ENCODE peak calls at places on chromosomes 13 and 19, in six cellular contexts. One of them, this sample, is unnamed.

GRCh38 chr13:91136806-91137205 is 210.7 kb upstream of the MIR17HG start:
- DNase-seq in ascending aorta: no peak
- DNase-seq in hepatocyte: no peak
- DNase-seq in Peyer's patch: no peak
- DNase-seq in AG04450: no peak
- DNase-seq in fibroblast of lung: peak; percentile 3
- DNase-seq in this sample: no peak

GRCh38 chr19:58052256-58052655 is 6.8 kb upstream of the ZNF135 start:
- DNase-seq in ascending aorta: no peak
- DNase-seq in hepatocyte: peak; percentile 1
- DNase-seq in Peyer's patch: no peak
- DNase-seq in AG04450: no peak
- DNase-seq in fibroblast of lung: no peak
- DNase-seq in this sample: peak; percentile 74

GRCh38 chr13:104086205-104086604 is 1020.0 kb upstream of the SLC10A2 start:
- DNase-seq in ascending aorta: no peak
- DNase-seq in hepatocyte: no peak
- DNase-seq in Peyer's patch: no peak
- DNase-seq in AG04450: no peak
- DNase-seq in fibroblast of lung: peak; percentile 5
- DNase-seq in this sample: no peak

GRCh38 chr13:31794452-31794851 is 55.1 kb downstream of the RXFP2 start:
- DNase-seq in ascending aorta: no peak
- DNase-seq in hepatocyte: peak; percentile 8
- DNase-seq in Peyer's patch: no peak
- DNase-seq in AG04450: no peak
- DNase-seq in fibroblast of lung: no peak
- DNase-seq in this sample: peak; percentile 11

GRCh38 chr19:33462112-33462726 is 59.4 kb downstream of the PEPD start:
- DNase-seq in ascending aorta: no peak
- DNase-seq in hepatocyte: no peak
- DNase-seq in Peyer's patch: no peak
- DNase-seq in AG04450: no peak
- DNase-seq in fibroblast of lung: no peak
- DNase-seq in this sample: peak; percentile 67

GRCh38 chr13:52845766-52846566 is 2.5 kb downstream of the PCDH8 start:
- DNase-seq in ascending aorta: no peak
- DNase-seq in hepatocyte: peak; percentile 69
- DNase-seq in Peyer's patch: peak; percentile 66
- DNase-seq in AG04450: no peak
- DNase-seq in fibroblast of lung: peak; percentile 1
- DNase-seq in this sample: peak; percentile 87

GRCh38 chr13:98325724-98326123 is 148.7 kb upstream of the RNF113B start:
- DNase-seq in ascending aorta: no peak
- DNase-seq in hepatocyte: no peak
- DNase-seq in Peyer's patch: no peak
- DNase-seq in AG04450: no peak
- DNase-seq in fibroblast of lung: no peak
- DNase-seq in this sample: no peak

GRCh38 chr13:111502957-111503356 is 182.5 kb downstream of the TEX29 start:
- DNase-seq in ascending aorta: no peak
- DNase-seq in hepatocyte: no peak
- DNase-seq in Peyer's patch: no peak
- DNase-seq in AG04450: no peak
- DNase-seq in fibroblast of lung: no peak
- DNase-seq in this sample: peak; percentile 27

GRCh38 chr19:55391702-55392615 is 6.2 kb downstream of the RPL28 start:
- DNase-seq in ascending aorta: no peak
- DNase-seq in hepatocyte: no peak
- DNase-seq in Peyer's patch: no peak
- DNase-seq in AG04450: peak; percentile 42
- DNase-seq in fibroblast of lung: no peak
- DNase-seq in this sample: peak; percentile 58
- H3K27ac ChIP-seq in ascending aorta: no peak overlapping the region
- H3K27ac ChIP-seq in hepatocyte: no peak overlapping the region
- H3K27ac ChIP-seq in Peyer's patch: no peak overlapping the region
- H3K27ac ChIP-seq in AG04450: peak overlapping the region; percentile 39
- H3K27ac ChIP-seq in fibroblast of lung: no peak overlapping the region
- H3K27ac ChIP-seq in this sample: no peak overlapping the region

GRCh38 chr13:24097667-24098066 is 62.9 kb upstream of the SPATA13 start:
- DNase-seq in ascending aorta: no peak
- DNase-seq in hepatocyte: no peak
- DNase-seq in Peyer's patch: no peak
- DNase-seq in AG04450: no peak
- DNase-seq in fibroblast of lung: no peak
- DNase-seq in this sample: no peak

GRCh38 chr13:24092108-24092507 is 68.4 kb upstream of the SPATA13 start:
- DNase-seq in ascending aorta: no peak
- DNase-seq in hepatocyte: no peak
- DNase-seq in Peyer's patch: no peak
- DNase-seq in AG04450: no peak
- DNase-seq in fibroblast of lung: no peak
- DNase-seq in this sample: no peak

GRCh38 chr13:24097064-24097463 is 63.5 kb upstream of the SPATA13 start:
- DNase-seq in ascending aorta: no peak
- DNase-seq in hepatocyte: no peak
- DNase-seq in Peyer's patch: no peak
- DNase-seq in AG04450: peak; percentile 16
- DNase-seq in fibroblast of lung: peak; percentile 67
- DNase-seq in this sample: no peak

GRCh38 chr13:24100152-24100551 is 60.4 kb upstream of the SPATA13 start:
- DNase-seq in ascending aorta: no peak
- DNase-seq in hepatocyte: no peak
- DNase-seq in Peyer's patch: no peak
- DNase-seq in AG04450: no peak
- DNase-seq in fibroblast of lung: no peak
- DNase-seq in this sample: no peak

GRCh38 chr13:24096659-24097058 is 63.9 kb upstream of the SPATA13 start:
- DNase-seq in ascending aorta: no peak
- DNase-seq in hepatocyte: no peak
- DNase-seq in Peyer's patch: no peak
- DNase-seq in AG04450: no peak
- DNase-seq in fibroblast of lung: no peak
- DNase-seq in this sample: no peak
- H3K27ac ChIP-seq in ascending aorta: no peak overlapping the region
- H3K27ac ChIP-seq in hepatocyte: no peak overlapping the region
- H3K27ac ChIP-seq in Peyer's patch: no peak overlapping the region
- H3K27ac ChIP-seq in AG04450: no peak overlapping the region
- H3K27ac ChIP-seq in fibroblast of lung: no peak overlapping the region
- H3K27ac ChIP-seq in this sample: no peak overlapping the region

GRCh38 chr13:48160879-48161278 is 66.0 kb upstream of the MED4 start:
- DNase-seq in ascending aorta: no peak
- DNase-seq in hepatocyte: no peak
- DNase-seq in Peyer's patch: no peak
- DNase-seq in AG04450: no peak
- DNase-seq in fibroblast of lung: no peak
- DNase-seq in this sample: peak; percentile 47
- H3K27ac ChIP-seq in ascending aorta: peak overlapping the region; percentile 46
- H3K27ac ChIP-seq in hepatocyte: no peak overlapping the region
- H3K27ac ChIP-seq in Peyer's patch: peak overlapping the region; percentile 52
- H3K27ac ChIP-seq in AG04450: no peak overlapping the region
- H3K27ac ChIP-seq in fibroblast of lung: no peak overlapping the region
- H3K27ac ChIP-seq in this sample: no peak overlapping the region

GRCh38 chr19:8609210-8610040 is 1.1 kb downstream of the ADAMTS10 start:
- DNase-seq in ascending aorta: peak; percentile 34
- DNase-seq in hepatocyte: peak; percentile 78
- DNase-seq in Peyer's patch: no peak
- DNase-seq in AG04450: no peak
- DNase-seq in fibroblast of lung: peak; percentile 59
- DNase-seq in this sample: peak; percentile 94

GRCh38 chr19:8611391-8611883 is 922 bp upstream of the ADAMTS10 start:
- DNase-seq in ascending aorta: no peak
- DNase-seq in hepatocyte: no peak
- DNase-seq in Peyer's patch: no peak
- DNase-seq in AG04450: no peak
- DNase-seq in fibroblast of lung: no peak
- DNase-seq in this sample: peak; percentile 86

GRCh38 chr19:8610928-8611284 is 391 bp upstream of the ADAMTS10 start:
- DNase-seq in ascending aorta: no peak
- DNase-seq in hepatocyte: peak; percentile 44
- DNase-seq in Peyer's patch: no peak
- DNase-seq in AG04450: no peak
- DNase-seq in fibroblast of lung: no peak
- DNase-seq in this sample: no peak

GRCh38 chr19:8608858-8609209 is 1.7 kb downstream of the ADAMTS10 start:
- DNase-seq in ascending aorta: no peak
- DNase-seq in hepatocyte: no peak
- DNase-seq in Peyer's patch: no peak
- DNase-seq in AG04450: no peak
- DNase-seq in fibroblast of lung: no peak
- DNase-seq in this sample: peak; percentile 82

GRCh38 chr19:8610041-8610927 is at the start of gene ADAMTS10:
- DNase-seq in ascending aorta: no peak
- DNase-seq in hepatocyte: peak; percentile 71
- DNase-seq in Peyer's patch: no peak
- DNase-seq in AG04450: no peak
- DNase-seq in fibroblast of lung: peak; percentile 44
- DNase-seq in this sample: peak; percentile 89
- H3K27ac ChIP-seq in ascending aorta: peak within 1 kb of the TSS; percentile 94
- H3K27ac ChIP-seq in hepatocyte: peak within 1 kb of the TSS; percentile 91
- H3K27ac ChIP-seq in Peyer's patch: peak within 1 kb of the TSS; percentile 79
- H3K27ac ChIP-seq in AG04450: peak within 1 kb of the TSS; percentile 61
- H3K27ac ChIP-seq in fibroblast of lung: peak within 1 kb of the TSS; percentile 9
- H3K27ac ChIP-seq in this sample: peak within 1 kb of the TSS; percentile 35

DNA sequence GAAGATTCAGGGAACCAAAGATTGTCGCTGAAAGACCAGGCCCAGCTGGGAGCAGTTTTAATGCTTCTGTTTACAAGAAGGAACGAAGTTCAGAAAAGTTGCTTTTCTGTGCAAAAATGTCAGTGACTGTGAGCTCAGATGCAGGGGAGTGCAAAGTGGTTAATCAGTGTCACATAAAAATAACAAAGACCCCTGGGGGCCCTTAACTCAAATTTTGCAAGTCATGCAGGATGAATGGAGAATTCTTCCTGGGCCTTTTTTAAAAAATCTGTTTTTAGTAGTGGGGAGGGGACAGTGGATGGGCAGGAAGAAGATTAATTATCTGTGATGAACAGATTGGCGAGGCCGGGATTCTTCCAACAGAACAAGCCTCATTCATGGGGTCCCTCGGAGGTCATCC is 167.2 kb downstream of the UQCRFS1 start:
- DNase-seq in ascending aorta: no peak
- DNase-seq in hepatocyte: no peak
- DNase-seq in Peyer's patch: no peak
- DNase-seq in AG04450: no peak
- DNase-seq in fibroblast of lung: no peak
- DNase-seq in this sample: no peak
- H3K27ac ChIP-seq in ascending aorta: no peak overlapping the region
- H3K27ac ChIP-seq in hepatocyte: no peak overlapping the region
- H3K27ac ChIP-seq in Peyer's patch: no peak overlapping the region
- H3K27ac ChIP-seq in AG04450: no peak overlapping the region
- H3K27ac ChIP-seq in fibroblast of lung: no peak overlapping the region
- H3K27ac ChIP-seq in this sample: no peak overlapping the region

GRCh38 chr19:11054200-11054599 is 35.1 kb upstream of the LDLR start:
- DNase-seq in ascending aorta: no peak
- DNase-seq in hepatocyte: no peak
- DNase-seq in Peyer's patch: no peak
- DNase-seq in AG04450: no peak
- DNase-seq in fibroblast of lung: no peak
- DNase-seq in this sample: peak; percentile 37
- H3K27ac ChIP-seq in ascending aorta: no peak overlapping the region
- H3K27ac ChIP-seq in hepatocyte: no peak overlapping the region
- H3K27ac ChIP-seq in Peyer's patch: no peak overlapping the region
- H3K27ac ChIP-seq in AG04450: no peak overlapping the region
- H3K27ac ChIP-seq in fibroblast of lung: no peak overlapping the region
- H3K27ac ChIP-seq in this sample: no peak overlapping the region

This sample was measured in osteoblast.